ENCODE peak calls at places on chromosomes 13 and 19, in six cellular contexts. One of them, this sample, is unnamed.

GRCh38 chr13:77779461-77780272 is 82.2 kb downstream of the SLAIN1 start:
- DNase-seq in PC-9: peak
- DNase-seq in pancreas: no peak
- DNase-seq in ascending aorta: no peak
- DNase-seq in cardiac fibroblast: peak
- DNase-seq in fibroblast of pulmonary artery: peak
- DNase-seq in this sample: peak

GRCh38 chr13:87661471-87661870 is 9.7 kb upstream of the SLITRK5 start:
- DNase-seq in PC-9: no peak
- DNase-seq in pancreas: no peak
- DNase-seq in ascending aorta: no peak
- DNase-seq in cardiac fibroblast: no peak
- DNase-seq in fibroblast of pulmonary artery: peak
- DNase-seq in this sample: peak

GRCh38 chr19:17327068-17327653 is 7.5 kb downstream of the ANO8 start:
- DNase-seq in PC-9: no peak
- DNase-seq in pancreas: no peak
- DNase-seq in ascending aorta: no peak
- DNase-seq in cardiac fibroblast: no peak
- DNase-seq in fibroblast of pulmonary artery: no peak
- DNase-seq in this sample: no peak

GRCh38 chr13:114022309-114022669 is 48.4 kb upstream of the C13orf46 start:
- DNase-seq in PC-9: no peak
- DNase-seq in pancreas: peak
- DNase-seq in ascending aorta: no peak
- DNase-seq in cardiac fibroblast: no peak
- DNase-seq in fibroblast of pulmonary artery: no peak
- DNase-seq in this sample: no peak

GRCh38 chr13:114009590-114010400 is 35.9 kb upstream of the C13orf46 start:
- DNase-seq in PC-9: no peak
- DNase-seq in pancreas: no peak
- DNase-seq in ascending aorta: peak
- DNase-seq in cardiac fibroblast: no peak
- DNase-seq in fibroblast of pulmonary artery: no peak
- DNase-seq in this sample: no peak

GRCh38 chr13:51844862-51845573 is at the start of gene TMEM272:
- DNase-seq in PC-9: no peak
- DNase-seq in pancreas: peak
- DNase-seq in ascending aorta: no peak
- DNase-seq in cardiac fibroblast: peak
- DNase-seq in fibroblast of pulmonary artery: peak
- DNase-seq in this sample: peak

GRCh38 chr19:3366761-3367571 is 583 bp downstream of the NFIC start:
- DNase-seq in PC-9: no peak
- DNase-seq in pancreas: peak
- DNase-seq in ascending aorta: no peak
- DNase-seq in cardiac fibroblast: no peak
- DNase-seq in fibroblast of pulmonary artery: no peak
- DNase-seq in this sample: no peak

GRCh38 chr13:111410232-111411021 is 90.0 kb downstream of the TEX29 start:
- DNase-seq in PC-9: no peak
- DNase-seq in pancreas: no peak
- DNase-seq in ascending aorta: no peak
- DNase-seq in cardiac fibroblast: no peak
- DNase-seq in fibroblast of pulmonary artery: no peak
- DNase-seq in this sample: no peak

GRCh38 chr19:44907613-44908012 is 2.0 kb downstream of the APOE start:
- DNase-seq in PC-9: peak
- DNase-seq in pancreas: no peak
- DNase-seq in ascending aorta: no peak
- DNase-seq in cardiac fibroblast: no peak
- DNase-seq in fibroblast of pulmonary artery: no peak
- DNase-seq in this sample: no peak

GRCh38 chr13:20221772-20222171 is 10.3 kb downstream of the GJB6 start:
- DNase-seq in PC-9: no peak
- DNase-seq in pancreas: no peak
- DNase-seq in ascending aorta: no peak
- DNase-seq in cardiac fibroblast: no peak
- DNase-seq in fibroblast of pulmonary artery: no peak
- DNase-seq in this sample: peak

GRCh38 chr13:26855921-26856320 is 95.3 kb upstream of the GPR12 start:
- DNase-seq in PC-9: no peak
- DNase-seq in pancreas: no peak
- DNase-seq in ascending aorta: no peak
- DNase-seq in cardiac fibroblast: no peak
- DNase-seq in fibroblast of pulmonary artery: no peak
- DNase-seq in this sample: no peak

GRCh38 chr19:1826557-1827521 is 14.8 kb upstream of the ATP8B3 start:
- DNase-seq in PC-9: no peak
- DNase-seq in pancreas: peak
- DNase-seq in ascending aorta: no peak
- DNase-seq in cardiac fibroblast: no peak
- DNase-seq in fibroblast of pulmonary artery: peak
- DNase-seq in this sample: no peak

GRCh38 chr13:28138756-28139470 is 568 bp downstream of the PAN3 start:
- DNase-seq in PC-9: no peak
- DNase-seq in pancreas: peak
- DNase-seq in ascending aorta: peak
- DNase-seq in cardiac fibroblast: peak
- DNase-seq in fibroblast of pulmonary artery: peak
- DNase-seq in this sample: peak

GRCh38 chr19:5147074-5147970 is 178.4 kb downstream of the KDM4B start:
- DNase-seq in PC-9: no peak
- DNase-seq in pancreas: peak
- DNase-seq in ascending aorta: no peak
- DNase-seq in cardiac fibroblast: no peak
- DNase-seq in fibroblast of pulmonary artery: no peak
- DNase-seq in this sample: no peak

GRCh38 chr13:28637714-28638355 is 21.1 kb upstream of the POMP start:
- DNase-seq in PC-9: no peak
- DNase-seq in pancreas: no peak
- DNase-seq in ascending aorta: no peak
- DNase-seq in cardiac fibroblast: peak
- DNase-seq in fibroblast of pulmonary artery: no peak
- DNase-seq in this sample: no peak

GRCh38 chr19:50365434-50366306 is at the start of gene NAPSA:
- DNase-seq in PC-9: no peak
- DNase-seq in pancreas: no peak
- DNase-seq in ascending aorta: no peak
- DNase-seq in cardiac fibroblast: no peak
- DNase-seq in fibroblast of pulmonary artery: no peak
- DNase-seq in this sample: no peak

DNA sequence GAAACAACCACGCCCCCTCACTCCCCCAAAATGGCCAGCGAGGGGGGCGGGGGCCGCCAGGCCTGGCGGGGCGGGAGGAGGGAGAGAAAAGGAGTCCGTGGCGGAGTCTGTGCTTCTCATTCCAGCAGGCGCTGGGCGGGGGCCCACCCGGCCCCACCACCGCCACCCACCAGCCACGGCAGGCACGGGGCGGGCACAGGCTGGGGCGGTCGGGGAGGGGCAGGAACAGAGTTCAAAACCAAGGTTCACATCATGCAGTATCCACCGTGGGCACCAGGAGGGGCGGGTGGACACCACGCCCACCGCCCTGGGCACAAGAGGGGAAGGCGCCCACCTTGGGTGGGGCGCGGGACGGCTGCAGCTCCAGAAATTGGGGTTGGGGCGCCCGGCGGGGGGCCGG is 12.8 kb downstream of the DPF1 start:
- DNase-seq in PC-9: no peak
- DNase-seq in pancreas: no peak
- DNase-seq in ascending aorta: no peak
- DNase-seq in cardiac fibroblast: no peak
- DNase-seq in fibroblast of pulmonary artery: no peak
- DNase-seq in this sample: no peak
- TF ChIP-seq CTCF in PC-9: no peak
- TF ChIP-seq CTCF in pancreas: no peak
- TF ChIP-seq CTCF in ascending aorta: no peak
- TF ChIP-seq CTCF in cardiac fibroblast: no peak
- TF ChIP-seq CTCF in fibroblast of pulmonary artery: no peak
- TF ChIP-seq CTCF in this sample: no peak

GRCh38 chr13:48040059-48040458 is 2.5 kb downstream of the NUDT15 start:
- DNase-seq in PC-9: no peak
- DNase-seq in pancreas: no peak
- DNase-seq in ascending aorta: no peak
- DNase-seq in cardiac fibroblast: no peak
- DNase-seq in fibroblast of pulmonary artery: no peak
- DNase-seq in this sample: no peak

GRCh38 chr13:48037346-48038173 is at the start of gene NUDT15:
- DNase-seq in PC-9: peak
- DNase-seq in pancreas: peak
- DNase-seq in ascending aorta: peak
- DNase-seq in cardiac fibroblast: peak
- DNase-seq in fibroblast of pulmonary artery: peak
- DNase-seq in this sample: peak

GRCh38 chr13:48038763-48039162 is 1.2 kb downstream of the NUDT15 start:
- DNase-seq in PC-9: no peak
- DNase-seq in pancreas: no peak
- DNase-seq in ascending aorta: no peak
- DNase-seq in cardiac fibroblast: no peak
- DNase-seq in fibroblast of pulmonary artery: no peak
- DNase-seq in this sample: no peak

GRCh38 chr13:48043789-48044503 is 6.4 kb downstream of the NUDT15 start:
- DNase-seq in PC-9: no peak
- DNase-seq in pancreas: no peak
- DNase-seq in ascending aorta: no peak
- DNase-seq in cardiac fibroblast: peak
- DNase-seq in fibroblast of pulmonary artery: peak
- DNase-seq in this sample: peak

GRCh38 chr13:48042889-48043288 is 5.4 kb downstream of the NUDT15 start:
- DNase-seq in PC-9: no peak
- DNase-seq in pancreas: no peak
- DNase-seq in ascending aorta: no peak
- DNase-seq in cardiac fibroblast: no peak
- DNase-seq in fibroblast of pulmonary artery: no peak
- DNase-seq in this sample: no peak
- H3K4me3 ChIP-seq in PC-9: no peak
- H3K4me3 ChIP-seq in pancreas: no peak
- H3K4me3 ChIP-seq in ascending aorta: no peak
- H3K4me3 ChIP-seq in cardiac fibroblast: no peak
- H3K4me3 ChIP-seq in fibroblast of pulmonary artery: no peak
- H3K4me3 ChIP-seq in this sample: no peak

GRCh38 chr19:28706693-28707092 is 506.3 kb downstream of the UQCRFS1 start:
- DNase-seq in PC-9: no peak
- DNase-seq in pancreas: no peak
- DNase-seq in ascending aorta: no peak
- DNase-seq in cardiac fibroblast: peak
- DNase-seq in fibroblast of pulmonary artery: no peak
- DNase-seq in this sample: peak

GRCh38 chr19:28701491-28701890 is 511.5 kb downstream of the UQCRFS1 start:
- DNase-seq in PC-9: no peak
- DNase-seq in pancreas: no peak
- DNase-seq in ascending aorta: no peak
- DNase-seq in cardiac fibroblast: peak
- DNase-seq in fibroblast of pulmonary artery: peak
- DNase-seq in this sample: peak

GRCh38 chr19:28703400-28703956 is 509.5 kb downstream of the UQCRFS1 start:
- DNase-seq in PC-9: no peak
- DNase-seq in pancreas: no peak
- DNase-seq in ascending aorta: no peak
- DNase-seq in cardiac fibroblast: no peak
- DNase-seq in fibroblast of pulmonary artery: no peak
- DNase-seq in this sample: no peak

GRCh38 chr19:28700176-28700575 is 512.8 kb downstream of the UQCRFS1 start:
- DNase-seq in PC-9: no peak
- DNase-seq in pancreas: no peak
- DNase-seq in ascending aorta: no peak
- DNase-seq in cardiac fibroblast: no peak
- DNase-seq in fibroblast of pulmonary artery: no peak
- DNase-seq in this sample: no peak

DNA sequence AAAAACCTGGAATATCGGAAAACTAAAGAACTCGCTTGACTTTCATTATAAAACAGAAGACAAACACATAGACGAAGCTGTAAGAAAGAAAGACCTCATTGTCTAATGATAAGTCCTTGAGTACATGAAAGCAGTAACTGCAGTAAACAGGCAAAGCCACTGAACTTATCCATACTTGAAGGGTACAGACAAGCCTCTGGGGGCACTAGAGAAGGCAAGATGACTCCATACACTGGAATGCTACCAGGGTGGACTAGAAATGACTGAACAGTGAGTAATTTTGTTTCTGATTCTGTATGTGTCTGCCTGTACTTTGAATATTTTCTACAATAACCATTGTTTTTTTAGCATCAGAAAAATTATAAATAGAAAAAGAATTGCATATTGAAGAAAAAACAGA is 507.9 kb downstream of the UQCRFS1 start:
- DNase-seq in PC-9: peak
- DNase-seq in pancreas: no peak
- DNase-seq in ascending aorta: no peak
- DNase-seq in cardiac fibroblast: peak
- DNase-seq in fibroblast of pulmonary artery: peak
- DNase-seq in this sample: peak
- TF ChIP-seq CTCF in PC-9: no peak
- TF ChIP-seq CTCF in pancreas: no peak
- TF ChIP-seq CTCF in ascending aorta: no peak
- TF ChIP-seq CTCF in cardiac fibroblast: peak
- TF ChIP-seq CTCF in fibroblast of pulmonary artery: peak
- TF ChIP-seq CTCF in this sample: peak

GRCh38 chr13:92433963-92434362 is 792.6 kb upstream of the GPC6 start:
- DNase-seq in PC-9: no peak
- DNase-seq in pancreas: no peak
- DNase-seq in ascending aorta: no peak
- DNase-seq in cardiac fibroblast: no peak
- DNase-seq in fibroblast of pulmonary artery: no peak
- DNase-seq in this sample: no peak
- H3K4me3 ChIP-seq in PC-9: no peak
- H3K4me3 ChIP-seq in pancreas: no peak
- H3K4me3 ChIP-seq in ascending aorta: no peak
- H3K4me3 ChIP-seq in cardiac fibroblast: no peak
- H3K4me3 ChIP-seq in fibroblast of pulmonary artery: no peak
- H3K4me3 ChIP-seq in this sample: no peak

GRCh38 chr19:51915324-51915867 is 10.6 kb upstream of the ZNF649 start:
- DNase-seq in PC-9: no peak
- DNase-seq in pancreas: no peak
- DNase-seq in ascending aorta: no peak
- DNase-seq in cardiac fibroblast: no peak
- DNase-seq in fibroblast of pulmonary artery: no peak
- DNase-seq in this sample: no peak
- TF ChIP-seq CTCF in PC-9: no peak
- TF ChIP-seq CTCF in pancreas: no peak
- TF ChIP-seq CTCF in ascending aorta: no peak
- TF ChIP-seq CTCF in cardiac fibroblast: no peak
- TF ChIP-seq CTCF in fibroblast of pulmonary artery: no peak
- TF ChIP-seq CTCF in this sample: no peak